ENCODE peak calls at places on chromosome 13, in six cellular contexts. O is BJ, H is astrocyte, N is ovary, S is iPS DF 6.9, C is H54. P is an unnamed sample.

GRCh38 chr13:46675016-46675415 is 121.9 kb downstream of the ESD start:
- DNase-seq in O (no peak), H (no peak), N (no peak), S (no peak), C (no peak), P (no peak)

GRCh38 chr13:95724252-95724651 is 47.3 kb downstream of the DNAJC3 start:
- DNase-seq in O (no peak), H (no peak), N (no peak), S (no peak), C (no peak), P (no peak)

GRCh38 chr13:91346848-91347211 is 657 bp upstream of the MIR17HG start:
- DNase-seq in O (no peak), H (no peak), N (peak), S (no peak), C (no peak), P (peak)

GRCh38 chr13:73060251-73061160 is 1.7 kb downstream of the KLF5 start:
- DNase-seq in O (no peak), H (peak), N (no peak), S (no peak), C (peak), P (peak)

GRCh38 chr13:111228262-111229144 is 91.9 kb upstream of the TEX29 start:
- DNase-seq in O (no peak), H (peak), N (no peak), S (no peak), C (no peak), P (peak)

GRCh38 chr13:28718538-28719226 is at the start of gene SLC46A3:
- DNase-seq in O (peak), H (peak), N (peak), S (peak), C (peak), P (peak)

GRCh38 chr13:70407486-70407885 is 299.2 kb upstream of the KLHL1 start:
- DNase-seq in O (no peak), H (no peak), N (no peak), S (no peak), C (no peak), P (peak)

GRCh38 chr13:27120811-27121210 is 50.8 kb downstream of the USP12 start:
- DNase-seq in O (no peak), H (peak), N (no peak), S (no peak), C (no peak), P (no peak)

GRCh38 chr13:77752512-77753069 is 55.1 kb downstream of the SLAIN1 start:
- DNase-seq in O (no peak), H (no peak), N (no peak), S (no peak), C (no peak), P (no peak)

GRCh38 chr13:97194473-97194872 is 27.7 kb upstream of the MBNL2 start:
- DNase-seq in O (peak), H (peak), N (no peak), S (no peak), C (peak), P (peak)

GRCh38 chr13:99214232-99214631 is 13.6 kb downstream of the UBAC2 start:
- DNase-seq in O (no peak), H (no peak), N (no peak), S (no peak), C (no peak), P (no peak)

GRCh38 chr13:23867027-23867491 is 22.1 kb downstream of the MIPEP start:
- DNase-seq in O (no peak), H (peak), N (no peak), S (no peak), C (peak), P (no peak)

GRCh38 chr13:47457631-47458030 is 543.4 kb downstream of the SUCLA2 start:
- DNase-seq in O (no peak), H (peak), N (no peak), S (no peak), C (no peak), P (no peak)

GRCh38 chr13:50450279-50450678 is 393.2 kb downstream of the DLEU7 start:
- DNase-seq in O (no peak), H (no peak), N (no peak), S (no peak), C (no peak), P (peak)

GRCh38 chr13:40476175-40476958 is 190.1 kb downstream of the FOXO1 start:
- DNase-seq in O (peak), H (peak), N (no peak), S (no peak), C (no peak), P (no peak)

GRCh38 chr13:61146158-61146557 is 269.5 kb downstream of the PCDH20 start:
- DNase-seq in O (no peak), H (no peak), N (no peak), S (no peak), C (no peak), P (no peak)

GRCh38 chr13:26061947-26062346 is 10.1 kb upstream of the SHISA2 start:
- DNase-seq in O (peak), H (peak), N (no peak), S (no peak), C (no peak), P (peak)

GRCh38 chr13:49996951-49997895 is at the start of gene TRIM13:
- DNase-seq in O (no peak), H (peak), N (peak), S (peak), C (peak), P (peak)

GRCh38 chr13:84400711-84401110 is 518.4 kb upstream of the SLITRK1 start:
- DNase-seq in O (peak), H (peak), N (no peak), S (no peak), C (peak), P (peak)

GRCh38 chr13:61410669-61411297 is 4.9 kb downstream of the PCDH20 start:
- DNase-seq in O (no peak), H (no peak), N (no peak), S (no peak), C (no peak), P (peak)

GRCh38 chr13:60838581-60838980 is 441.6 kb downstream of the TDRD3 start:
- DNase-seq in O (no peak), H (peak), N (no peak), S (no peak), C (no peak), P (peak)

GRCh38 chr13:113869263-113869662 is 5.4 kb upstream of the GAS6 start:
- DNase-seq in O (no peak), H (no peak), N (no peak), S (no peak), C (no peak), P (no peak)

GRCh38 chr13:85798999-85799646 is at the start of gene SLITRK6:
- DNase-seq in O (peak), H (peak), N (no peak), S (peak), C (peak), P (peak)

GRCh38 chr13:50129065-50129922 is 114.0 kb downstream of the KCNRG start:
- DNase-seq in O (no peak), H (no peak), N (no peak), S (no peak), C (no peak), P (no peak)

GRCh38 chr13:30466358-30466714 is 600 bp upstream of the HMGB1 start:
- DNase-seq in O (no peak), H (peak), N (no peak), S (no peak), C (no peak), P (peak)

GRCh38 chr13:30735025-30735967 is at the start of gene ALOX5AP:
- DNase-seq in O (no peak), H (no peak), N (no peak), S (no peak), C (no peak), P (no peak)

GRCh38 chr13:85626603-85627002 is 172.6 kb downstream of the SLITRK6 start:
- DNase-seq in O (no peak), H (no peak), N (no peak), S (no peak), C (no peak), P (no peak)